ENCODE peak calls at places on chromosome 18, in eight cellular contexts. M, O, Q, U, W, F, L and D are unnamed samples.

GRCh38 chr18:24814521-24814920 is 354.1 kb downstream of the HRH4 start:
- DNase-seq in L (no peak), O (no peak), M (no peak), U (no peak), Q (no peak), F (no peak), W (no peak), D (no peak)

GRCh38 chr18:361941-362913 is 94.4 kb upstream of the THOC1 start:
- DNase-seq in F (peak; percentile 56), M (no peak), W (no peak), O (no peak), U (peak; percentile 86), L (no peak), Q (no peak), D (no peak)

GRCh38 chr18:64097497-64097896 is 51.4 kb downstream of the LINC00305 start:
- DNase-seq in W (no peak), L (no peak), F (no peak), M (no peak), U (peak; percentile 40), Q (no peak), O (no peak), D (no peak)

GRCh38 chr18:902179-902718 is 2.4 kb upstream of the ADCYAP1 start:
- DNase-seq in O (no peak), U (no peak), L (no peak), W (peak; percentile 16), Q (no peak), F (no peak), M (no peak), D (no peak)

GRCh38 chr18:51884039-51884438 is 456.0 kb upstream of the DCC start:
- DNase-seq in F (no peak), W (no peak), Q (no peak), M (no peak), U (no peak), L (no peak), O (no peak), D (no peak)

GRCh38 chr18:48673456-48674197 is 134.8 kb downstream of the CTIF start:
- DNase-seq in O (no peak), U (no peak), L (no peak), M (no peak), F (no peak), Q (no peak), W (peak; percentile 30), D (no peak)

GRCh38 chr18:74742573-74742972 is 144.9 kb downstream of the ZNF407 start:
- DNase-seq in Q (no peak), W (no peak), L (no peak), F (no peak), M (no peak), U (peak; percentile 19), O (no peak), D (no peak)

GRCh38 chr18:8001711-8002110 is 434.6 kb downstream of the PTPRM start:
- DNase-seq in U (peak; percentile 16), W (no peak), M (no peak), O (no peak), F (no peak), L (no peak), Q (no peak), D (no peak)

GRCh38 chr18:36329684-36330434 is 32.3 kb downstream of the FHOD3 start:
- DNase-seq in U (no peak), W (no peak), Q (no peak), O (no peak), L (no peak), F (no peak), M (no peak), D (no peak)

GRCh38 chr18:68757121-68757520 is 40.8 kb upstream of the CCDC102B start:
- DNase-seq in W (no peak), F (no peak), M (no peak), U (no peak), Q (no peak), O (no peak), L (no peak), D (no peak)

GRCh38 chr18:24878289-24878688 is 417.9 kb downstream of the HRH4 start:
- DNase-seq in L (no peak), Q (no peak), W (peak; percentile 40), O (no peak), F (no peak), M (no peak), U (peak; percentile 58), D (peak; percentile 58)

GRCh38 chr18:40738321-40738880 is 1216.6 kb upstream of the PIK3C3 start:
- DNase-seq in Q (no peak), W (no peak), O (no peak), F (no peak), U (no peak), M (no peak), L (no peak), D (no peak)

GRCh38 chr18:79203017-79203605 is 133.9 kb downstream of the ATP9B start:
- DNase-seq in F (no peak), M (no peak), O (no peak), W (no peak), Q (no peak), L (no peak), U (peak; percentile 39), D (no peak)

GRCh38 chr18:8260319-8260718 is 348.9 kb upstream of the RAB12 start:
- DNase-seq in W (no peak), O (no peak), Q (no peak), L (no peak), M (no peak), F (no peak), U (peak; percentile 16), D (no peak)

GRCh38 chr18:62339106-62339988 is 14.2 kb downstream of the TNFRSF11A start:
- DNase-seq in Q (no peak), M (no peak), L (no peak), F (no peak), W (peak; percentile 49), O (no peak), U (peak; percentile 74), D (no peak)

GRCh38 chr18:46622451-46622850 is 34.6 kb downstream of the LOXHD1 start:
- DNase-seq in U (no peak), W (no peak), F (no peak), Q (no peak), L (no peak), M (no peak), O (no peak), D (peak; percentile 2)

GRCh38 chr18:48167901-48168300 is 237.4 kb upstream of the SMAD2 start:
- DNase-seq in F (no peak), Q (no peak), L (no peak), O (no peak), W (no peak), M (no peak), U (no peak), D (no peak)

GRCh38 chr18:32148185-32148870 is 41.5 kb upstream of the MEP1B start:
- DNase-seq in Q (no peak), L (no peak), U (no peak), W (no peak), M (no peak), O (no peak), F (no peak), D (no peak)

GRCh38 chr18:3624818-3625716 is 175.1 kb downstream of the TGIF1 start:
- DNase-seq in Q (no peak), O (peak; percentile 19), W (peak; percentile 70), M (no peak), F (peak; percentile 60), L (no peak), U (peak; percentile 96), D (peak; percentile 55)

GRCh38 chr18:58512648-58513338 is 116.1 kb downstream of the ALPK2 start:
- DNase-seq in O (no peak), M (no peak), Q (no peak), L (no peak), U (no peak), F (no peak), W (no peak), D (no peak)

GRCh38 chr18:78765637-78766281 is 213.9 kb upstream of the SALL3 start:
- DNase-seq in F (no peak), L (no peak), M (no peak), W (no peak), U (no peak), O (no peak), Q (no peak), D (no peak)

GRCh38 chr18:58345064-58345463 is 283.8 kb downstream of the ALPK2 start:
- DNase-seq in U (no peak), W (no peak), L (no peak), O (no peak), M (no peak), F (no peak), Q (no peak), D (no peak)

GRCh38 chr18:59769105-59769865 is 72.1 kb upstream of the CCBE1 start:
- DNase-seq in O (no peak), M (no peak), U (peak; percentile 30), L (no peak), W (no peak), Q (no peak), F (no peak), D (no peak)

GRCh38 chr18:5626130-5626880 is 82.5 kb upstream of the EPB41L3 start:
- DNase-seq in L (no peak), O (no peak), W (no peak), F (no peak), M (no peak), Q (no peak), U (no peak), D (peak; percentile 33)

GRCh38 chr18:5721924-5722323 is 173.4 kb downstream of the TMEM200C start:
- DNase-seq in U (no peak), M (no peak), F (no peak), L (no peak), Q (no peak), W (no peak), O (no peak), D (no peak)

GRCh38 chr18:69664399-69664798 is 263.7 kb downstream of the DOK6 start:
- DNase-seq in U (no peak), L (no peak), W (no peak), F (no peak), O (no peak), Q (no peak), M (no peak), D (no peak)

GRCh38 chr18:2874765-2875164 is 28.0 kb downstream of the EMILIN2 start:
- DNase-seq in F (no peak), U (no peak), O (no peak), Q (no peak), L (no peak), M (no peak), W (no peak), D (no peak)

GRCh38 chr18:12776821-12777471 is 74.1 kb downstream of the PSMG2 start:
- DNase-seq in O (no peak), M (no peak), U (no peak), F (no peak), W (no peak), Q (no peak), L (no peak), D (no peak)

GRCh38 chr18:43046324-43046723 is 69.2 kb downstream of the RIT2 start:
- DNase-seq in W (no peak), L (no peak), M (no peak), Q (no peak), F (no peak), O (no peak), U (no peak), D (no peak)

GRCh38 chr18:49321800-49322461 is 138.5 kb downstream of the DYM start:
- DNase-seq in M (no peak), O (no peak), F (no peak), L (no peak), Q (no peak), U (peak; percentile 74), W (no peak), D (no peak)

GRCh38 chr18:25169701-25170100 is 182.3 kb downstream of the ZNF521 start:
- DNase-seq in L (no peak), F (no peak), M (no peak), U (no peak), Q (no peak), O (no peak), W (no peak), D (no peak)

GRCh38 chr18:2776596-2776995 is 70.2 kb upstream of the EMILIN2 start:
- DNase-seq in L (no peak), U (no peak), O (no peak), F (no peak), Q (no peak), M (no peak), W (no peak), D (peak; percentile 28)

GRCh38 chr18:3923750-3924149 is 473.8 kb downstream of the TGIF1 start:
- DNase-seq in U (peak; percentile 64), L (no peak), Q (no peak), W (no peak), F (no peak), O (no peak), M (no peak), D (no peak)

GRCh38 chr18:73879771-73880170 is 267.9 kb downstream of the FBXO15 start:
- DNase-seq in M (no peak), Q (no peak), L (no peak), U (peak; percentile 66), F (no peak), O (no peak), W (no peak), D (no peak)